ENCODE peak calls at places on chromosomes 4 and X, in six cellular contexts. One of them, this sample, is unnamed. For H3K36me3 and H3K27me3, the result is how much of the 10 kb centered on the place peaks cover.

GRCh38 chrX:10064736-10065135 is 92.0 kb upstream of the CLCN4 start:
- DNase-seq in astrocyte: no peak
- DNase-seq in naive thymus-derived CD4-positive, alpha-beta T cell: no peak
- DNase-seq in CD8-positive, alpha-beta memory T cell: no peak
- DNase-seq in body of pancreas: no peak
- DNase-seq in PC-3: no peak
- DNase-seq in this sample: no peak

GRCh38 chrX:74906427-74906826 is 18.8 kb downstream of the NEXMIF start:
- DNase-seq in PC-3: no peak
- DNase-seq in naive thymus-derived CD4-positive, alpha-beta T cell: no peak
- DNase-seq in CD8-positive, alpha-beta memory T cell: no peak
- DNase-seq in body of pancreas: no peak
- DNase-seq in astrocyte: no peak
- DNase-seq in this sample: no peak

GRCh38 chr4:147916351-147916750 is 184.5 kb downstream of the ARHGAP10 start:
- DNase-seq in astrocyte: peak
- DNase-seq in body of pancreas: no peak
- DNase-seq in CD8-positive, alpha-beta memory T cell: no peak
- DNase-seq in PC-3: peak
- DNase-seq in naive thymus-derived CD4-positive, alpha-beta T cell: no peak
- DNase-seq in this sample: no peak

GRCh38 chr4:70613182-70613892 is 15.2 kb upstream of the ENAM start:
- DNase-seq in CD8-positive, alpha-beta memory T cell: no peak
- DNase-seq in body of pancreas: no peak
- DNase-seq in astrocyte: no peak
- DNase-seq in PC-3: no peak
- DNase-seq in naive thymus-derived CD4-positive, alpha-beta T cell: no peak
- DNase-seq in this sample: no peak

GRCh38 chr4:55742655-55743191 is 76.9 kb upstream of the EXOC1L start:
- DNase-seq in body of pancreas: no peak
- DNase-seq in naive thymus-derived CD4-positive, alpha-beta T cell: no peak
- DNase-seq in astrocyte: peak
- DNase-seq in CD8-positive, alpha-beta memory T cell: no peak
- DNase-seq in PC-3: peak
- DNase-seq in this sample: no peak

GRCh38 chrX:134600714-134601113 is 57.6 kb downstream of the PLAC1 start:
- DNase-seq in astrocyte: peak
- DNase-seq in naive thymus-derived CD4-positive, alpha-beta T cell: no peak
- DNase-seq in CD8-positive, alpha-beta memory T cell: no peak
- DNase-seq in PC-3: peak
- DNase-seq in body of pancreas: no peak
- DNase-seq in this sample: no peak

GRCh38 chrX:9670136-9670905 is 95.3 kb downstream of the GPR143 start:
- DNase-seq in CD8-positive, alpha-beta memory T cell: no peak
- DNase-seq in body of pancreas: no peak
- DNase-seq in naive thymus-derived CD4-positive, alpha-beta T cell: no peak
- DNase-seq in PC-3: no peak
- DNase-seq in astrocyte: peak
- DNase-seq in this sample: no peak

GRCh38 chrX:16076834-16077233 is 46.5 kb upstream of the GRPR start:
- DNase-seq in body of pancreas: no peak
- DNase-seq in PC-3: no peak
- DNase-seq in CD8-positive, alpha-beta memory T cell: no peak
- DNase-seq in naive thymus-derived CD4-positive, alpha-beta T cell: no peak
- DNase-seq in astrocyte: no peak
- DNase-seq in this sample: no peak

GRCh38 chrX:138519296-138519695 is 192.2 kb downstream of the FGF13 start:
- DNase-seq in naive thymus-derived CD4-positive, alpha-beta T cell: no peak
- DNase-seq in astrocyte: peak
- DNase-seq in PC-3: no peak
- DNase-seq in CD8-positive, alpha-beta memory T cell: no peak
- DNase-seq in body of pancreas: no peak
- DNase-seq in this sample: no peak

GRCh38 chr4:165864228-165864627 is 8.8 kb upstream of the TLL1 start:
- DNase-seq in CD8-positive, alpha-beta memory T cell: no peak
- DNase-seq in body of pancreas: no peak
- DNase-seq in PC-3: no peak
- DNase-seq in astrocyte: no peak
- DNase-seq in naive thymus-derived CD4-positive, alpha-beta T cell: no peak
- DNase-seq in this sample: no peak

GRCh38 chr4:61723492-61723891 is 523.4 kb downstream of the ADGRL3 start:
- DNase-seq in astrocyte: no peak
- DNase-seq in PC-3: no peak
- DNase-seq in body of pancreas: no peak
- DNase-seq in CD8-positive, alpha-beta memory T cell: no peak
- DNase-seq in naive thymus-derived CD4-positive, alpha-beta T cell: no peak
- DNase-seq in this sample: no peak

GRCh38 chrX:63679432-63679831 is 105.6 kb downstream of the ARHGEF9 start:
- DNase-seq in naive thymus-derived CD4-positive, alpha-beta T cell: no peak
- DNase-seq in body of pancreas: no peak
- DNase-seq in CD8-positive, alpha-beta memory T cell: no peak
- DNase-seq in PC-3: no peak
- DNase-seq in astrocyte: no peak
- DNase-seq in this sample: no peak

GRCh38 chrX:18889982-18890381 is 93.9 kb downstream of the PHKA2 start:
- DNase-seq in naive thymus-derived CD4-positive, alpha-beta T cell: no peak
- DNase-seq in CD8-positive, alpha-beta memory T cell: no peak
- DNase-seq in astrocyte: no peak
- DNase-seq in PC-3: no peak
- DNase-seq in body of pancreas: no peak
- DNase-seq in this sample: no peak

GRCh38 chrX:55057691-55058249 is 17.1 kb upstream of the PAGE2B start:
- DNase-seq in PC-3: peak
- DNase-seq in naive thymus-derived CD4-positive, alpha-beta T cell: no peak
- DNase-seq in body of pancreas: peak
- DNase-seq in CD8-positive, alpha-beta memory T cell: peak
- DNase-seq in astrocyte: no peak
- DNase-seq in this sample: no peak

GRCh38 chr4:52904421-52904820 is 42.3 kb downstream of the RASL11B start:
- DNase-seq in CD8-positive, alpha-beta memory T cell: no peak
- DNase-seq in PC-3: no peak
- DNase-seq in astrocyte: peak
- DNase-seq in body of pancreas: no peak
- DNase-seq in naive thymus-derived CD4-positive, alpha-beta T cell: no peak
- DNase-seq in this sample: peak
- H3K27ac ChIP-seq in CD8-positive, alpha-beta memory T cell: no peak
- H3K27ac ChIP-seq in PC-3: no peak
- H3K27ac ChIP-seq in astrocyte: no peak
- H3K27ac ChIP-seq in body of pancreas: no peak
- H3K27ac ChIP-seq in naive thymus-derived CD4-positive, alpha-beta T cell: no peak
- H3K27ac ChIP-seq in this sample: no peak

GRCh38 chr4:182276214-182277109 is 33.3 kb downstream of the TENM3 start:
- DNase-seq in astrocyte: no peak
- DNase-seq in body of pancreas: no peak
- DNase-seq in naive thymus-derived CD4-positive, alpha-beta T cell: no peak
- DNase-seq in CD8-positive, alpha-beta memory T cell: no peak
- DNase-seq in PC-3: no peak
- DNase-seq in this sample: no peak

GRCh38 chr4:182273191-182273935 is 30.2 kb downstream of the TENM3 start:
- DNase-seq in naive thymus-derived CD4-positive, alpha-beta T cell: no peak
- DNase-seq in CD8-positive, alpha-beta memory T cell: no peak
- DNase-seq in body of pancreas: no peak
- DNase-seq in astrocyte: no peak
- DNase-seq in PC-3: no peak
- DNase-seq in this sample: no peak

GRCh38 chr4:182278729-182279128 is 35.5 kb downstream of the TENM3 start:
- DNase-seq in astrocyte: no peak
- DNase-seq in body of pancreas: no peak
- DNase-seq in CD8-positive, alpha-beta memory T cell: no peak
- DNase-seq in PC-3: no peak
- DNase-seq in naive thymus-derived CD4-positive, alpha-beta T cell: no peak
- DNase-seq in this sample: no peak

GRCh38 chr4:182280439-182281111 is 37.4 kb downstream of the TENM3 start:
- DNase-seq in PC-3: no peak
- DNase-seq in astrocyte: peak
- DNase-seq in body of pancreas: no peak
- DNase-seq in naive thymus-derived CD4-positive, alpha-beta T cell: no peak
- DNase-seq in CD8-positive, alpha-beta memory T cell: no peak
- DNase-seq in this sample: peak

GRCh38 chr4:182277402-182277801 is 34.2 kb downstream of the TENM3 start:
- DNase-seq in astrocyte: peak
- DNase-seq in body of pancreas: no peak
- DNase-seq in PC-3: no peak
- DNase-seq in CD8-positive, alpha-beta memory T cell: no peak
- DNase-seq in naive thymus-derived CD4-positive, alpha-beta T cell: no peak
- DNase-seq in this sample: no peak
- H3K36me3 ChIP-seq in astrocyte: under half
- H3K36me3 ChIP-seq in body of pancreas: under half
- H3K36me3 ChIP-seq in PC-3: under half
- H3K36me3 ChIP-seq in CD8-positive, alpha-beta memory T cell: under half
- H3K36me3 ChIP-seq in naive thymus-derived CD4-positive, alpha-beta T cell: under half
- H3K36me3 ChIP-seq in this sample: under half

GRCh38 chr4:115485402-115485801 is 372.0 kb upstream of the NDST4 start:
- DNase-seq in PC-3: no peak
- DNase-seq in naive thymus-derived CD4-positive, alpha-beta T cell: no peak
- DNase-seq in body of pancreas: no peak
- DNase-seq in CD8-positive, alpha-beta memory T cell: no peak
- DNase-seq in astrocyte: no peak
- DNase-seq in this sample: no peak
- H3K27me3 ChIP-seq in PC-3: under half
- H3K27me3 ChIP-seq in naive thymus-derived CD4-positive, alpha-beta T cell: under half
- H3K27me3 ChIP-seq in body of pancreas: under half
- H3K27me3 ChIP-seq in CD8-positive, alpha-beta memory T cell: under half
- H3K27me3 ChIP-seq in astrocyte: under half
- H3K27me3 ChIP-seq in this sample: under half

GRCh38 chrX:118156254-118156952 is 39.8 kb upstream of the KLHL13 start:
- DNase-seq in naive thymus-derived CD4-positive, alpha-beta T cell: no peak
- DNase-seq in body of pancreas: no peak
- DNase-seq in PC-3: no peak
- DNase-seq in astrocyte: no peak
- DNase-seq in CD8-positive, alpha-beta memory T cell: no peak
- DNase-seq in this sample: no peak
- H3K27ac ChIP-seq in naive thymus-derived CD4-positive, alpha-beta T cell: no peak
- H3K27ac ChIP-seq in body of pancreas: no peak
- H3K27ac ChIP-seq in PC-3: no peak
- H3K27ac ChIP-seq in astrocyte: no peak
- H3K27ac ChIP-seq in CD8-positive, alpha-beta memory T cell: no peak
- H3K27ac ChIP-seq in this sample: no peak

This sample was measured in adrenal gland.